ENCODE peak calls at places on chromosomes 12 and 14, in six cellular contexts. A is ovary, T is suprapubic skin, I is small intestine, E is cardiac muscle cell, Z is breast epithelium. Q is an unnamed sample.
A peak's percentile ranks its signal among the peaks of the same experiment; 100 is the strongest.

GRCh38 chr12:105218434-105218833 is 17.5 kb downstream of the APPL2 start:
- DNase-seq in A (no peak), T (no peak), I (no peak), E (no peak), Z (no peak), Q (no peak)

GRCh38 chr12:130070017-130070653 is 92.1 kb upstream of the FZD10 start:
- DNase-seq in A (peak; percentile 16), T (no peak), I (no peak), E (no peak), Z (peak; percentile 42), Q (no peak)

GRCh38 chr14:104390221-104390931 is 189.2 kb upstream of the C14orf180 start:
- DNase-seq in A (no peak), T (peak; percentile 72), I (no peak), E (no peak), Z (peak; percentile 4), Q (no peak)

GRCh38 chr12:102528111-102528510 is 47.7 kb upstream of the IGF1 start:
- DNase-seq in A (no peak), T (no peak), I (no peak), E (peak; percentile 32), Z (no peak), Q (no peak)

GRCh38 chr12:52025301-52026172 is 18.8 kb downstream of the TAMALIN start:
- DNase-seq in A (peak; percentile 86), T (peak; percentile 94), I (peak; percentile 86), E (peak; percentile 88), Z (peak; percentile 83), Q (peak; percentile 78)

GRCh38 chr14:24734917-24735500 is 101.0 kb upstream of the GZMB start:
- DNase-seq in A (no peak), T (no peak), I (peak; percentile 81), E (peak; percentile 82), Z (no peak), Q (peak; percentile 26)

GRCh38 chr14:77339407-77339806 is 18.6 kb downstream of the GSTZ1 start:
- DNase-seq in A (no peak), T (no peak), I (no peak), E (peak; percentile 51), Z (no peak), Q (no peak)

GRCh38 chr12:28870839-28871440 is 278.1 kb upstream of the FAR2 start:
- DNase-seq in A (no peak), T (no peak), I (no peak), E (no peak), Z (no peak), Q (no peak)

GRCh38 chr14:104201063-104201462 is 62.7 kb downstream of the KIF26A start:
- DNase-seq in A (no peak), T (no peak), I (no peak), E (no peak), Z (no peak), Q (no peak)

GRCh38 chr14:99575043-99576023 is 28.7 kb downstream of the CCDC85C start:
- DNase-seq in A (peak; percentile 63), T (no peak), I (peak; percentile 98), E (no peak), Z (peak; percentile 74), Q (no peak)

GRCh38 chr14:101290681-101291080 is 270.6 kb upstream of the DIO3 start:
- DNase-seq in A (no peak), T (no peak), I (no peak), E (no peak), Z (no peak), Q (no peak)

GRCh38 chr12:117521327-117521726 is 159.9 kb upstream of the NOS1 start:
- DNase-seq in A (no peak), T (no peak), I (no peak), E (no peak), Z (no peak), Q (no peak)

GRCh38 chr14:55624913-55625312 is 44.9 kb downstream of the KTN1 start:
- DNase-seq in A (no peak), T (no peak), I (peak; percentile 1), E (no peak), Z (no peak), Q (no peak)
- H3K36me3 ChIP-seq in A (no peaks in the 10 kb centered on the region), T (peaks cover 47% of the 10 kb centered on the region), I (peaks cover 12% of the 10 kb centered on the region), E (peaks cover 38% of the 10 kb centered on the region), Z (no peaks in the 10 kb centered on the region), Q (peaks cover 34% of the 10 kb centered on the region)

DNA sequence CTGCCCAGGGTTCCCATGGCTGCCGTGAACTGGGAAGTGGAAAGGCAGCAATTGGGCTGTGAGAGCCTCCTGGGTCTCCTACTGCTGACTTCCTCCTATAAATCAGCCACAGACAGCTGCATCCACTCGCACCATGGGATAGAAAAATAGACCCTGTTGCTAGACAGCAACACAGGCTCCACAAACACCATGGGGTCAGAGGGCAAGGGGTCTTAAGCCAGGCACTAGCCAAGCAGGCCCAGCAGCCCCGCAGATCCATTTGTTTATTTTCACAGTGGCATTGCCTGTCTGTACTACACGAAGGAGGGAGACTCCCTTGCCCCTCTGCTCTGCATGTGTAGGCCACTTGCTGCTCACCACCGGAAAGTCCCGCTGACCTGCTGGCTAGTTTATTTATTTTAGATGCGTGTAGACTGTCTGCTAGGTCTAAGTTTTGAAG is 139.8 kb downstream of the DACT1 start:
- DNase-seq in A (no peak), T (no peak), I (no peak), E (no peak), Z (no peak), Q (no peak)
- H3K4me3 ChIP-seq in A (no peak overlapping the region), T (no peak overlapping the region), I (no peak overlapping the region), E (no peak overlapping the region), Z (no peak overlapping the region), Q (no peak overlapping the region)

GRCh38 chr12:6524648-6525047 is 9.7 kb upstream of the GAPDH start:
- DNase-seq in A (no peak), T (no peak), I (no peak), E (no peak), Z (no peak), Q (no peak)
- H3K36me3 ChIP-seq in A (no peaks in the 10 kb centered on the region), T (peaks cover 98% of the 10 kb centered on the region), I (peaks cover 27% of the 10 kb centered on the region), E (peaks cover 79% of the 10 kb centered on the region), Z (no peaks in the 10 kb centered on the region), Q (peaks cover 84% of the 10 kb centered on the region)

DNA sequence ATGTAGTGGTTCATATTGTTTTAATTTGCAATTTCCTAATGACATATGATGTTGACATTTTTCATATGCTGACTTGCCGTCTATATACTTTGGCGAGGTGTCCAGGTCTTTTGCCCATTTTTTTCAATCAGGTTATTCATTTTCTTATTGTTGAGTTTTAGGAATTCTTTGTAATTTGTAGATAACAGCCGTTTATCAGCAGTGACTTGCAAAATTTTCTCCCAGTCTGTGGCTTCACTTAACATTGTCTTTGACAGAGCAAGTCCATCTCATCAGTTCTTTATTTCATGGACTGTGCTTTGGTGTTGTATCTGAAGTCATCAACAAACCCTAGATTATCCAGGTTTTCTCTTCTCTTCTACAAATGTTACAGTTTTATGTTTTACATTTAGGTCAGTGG is 12.6 kb upstream of the KLHDC2 start:
- DNase-seq in A (no peak), T (no peak), I (no peak), E (no peak), Z (no peak), Q (no peak)
- H3K4me3 ChIP-seq in A (no peak overlapping the region), T (no peak overlapping the region), I (no peak overlapping the region), E (no peak overlapping the region), Z (no peak overlapping the region), Q (no peak overlapping the region)

GRCh38 chr12:108564724-108565123 is 2.3 kb downstream of the ISCU start:
- DNase-seq in A (no peak), T (no peak), I (no peak), E (no peak), Z (no peak), Q (no peak)
- H3K36me3 ChIP-seq in A (no peaks in the 10 kb centered on the region), T (peaks cover 46% of the 10 kb centered on the region), I (peaks cover 12% of the 10 kb centered on the region), E (peaks cover 52% of the 10 kb centered on the region), Z (no peaks in the 10 kb centered on the region), Q (peaks cover 46% of the 10 kb centered on the region)

Q was measured in CD8-positive, alpha-beta memory T cell.